ENCODE peak calls at places on chromosomes 3 and 15, in ten cellular contexts. M, P, Z, L, F, S, T, H, R and Q are unnamed samples.

GRCh38 chr3:14784087-14784596 is 34.6 kb upstream of the FGD5 start:
- DNase-seq in H (no peak), T (no peak), R (no peak), F (peak; percentile 49), P (no peak), M (no peak), S (no peak), L (no peak), Z (no peak), Q (no peak)

GRCh38 chr3:29456901-29457300 is 176.0 kb downstream of the RBMS3 start:
- DNase-seq in S (no peak), Z (no peak), L (no peak), M (no peak), F (no peak), P (no peak), H (no peak), T (no peak), R (no peak), Q (no peak)

GRCh38 chr3:17384567-17385296 is 357.7 kb downstream of the TBC1D5 start:
- DNase-seq in F (peak; percentile 30), M (no peak), P (no peak), T (no peak), L (no peak), H (no peak), S (no peak), Z (no peak), R (no peak), Q (no peak)

GRCh38 chr3:42264399-42265058 is 1.5 kb downstream of the CCK start:
- DNase-seq in M (peak; percentile 61), P (no peak), H (no peak), Z (no peak), S (peak; percentile 62), F (peak; percentile 19), R (no peak), L (no peak), T (peak; percentile 14), Q (no peak)

GRCh38 chr3:144557515-144557914 is 585.9 kb downstream of the DIPK2A start:
- DNase-seq in H (no peak), T (no peak), Z (no peak), S (no peak), R (no peak), P (no peak), L (no peak), M (no peak), F (no peak), Q (no peak)

GRCh38 chr3:58900372-58900771 is 149.5 kb downstream of the CFAP20DC start:
- DNase-seq in P (no peak), H (no peak), F (no peak), M (no peak), Z (no peak), T (no peak), R (no peak), L (no peak), S (no peak), Q (no peak)

GRCh38 chr15:42932833-42933515 is 12.4 kb upstream of the TTBK2 start:
- DNase-seq in T (no peak), Z (no peak), M (no peak), S (no peak), R (no peak), H (no peak), L (no peak), P (no peak), F (no peak), Q (no peak)

GRCh38 chr15:62637498-62637897 is 405.0 kb upstream of the TPM1 start:
- DNase-seq in F (no peak), T (no peak), H (no peak), R (no peak), Z (no peak), M (no peak), P (no peak), L (no peak), S (no peak), Q (no peak)

GRCh38 chr3:141336672-141337522 is 31.4 kb upstream of the ZBTB38 start:
- DNase-seq in T (no peak), H (no peak), Z (no peak), R (no peak), M (no peak), P (no peak), S (no peak), L (no peak), F (peak; percentile 73), Q (no peak)